ENCODE peak calls at places on chromosomes 3 and 15, in five cellular contexts. A is HCT116, W is H1, J is GM12878, M is K562. Q is an unnamed sample.

GRCh38 chr3:122598556-122598955 is 21.1 kb downstream of the PARP15 start:
- DNase-seq in A (no peak), W (no peak), J (no peak), M (no peak), Q (no peak)

GRCh38 chr3:43817825-43818224 is 127.1 kb downstream of the ABHD5 start:
- DNase-seq in A (no peak), W (no peak), J (no peak), M (no peak), Q (no peak)

GRCh38 chr15:23642413-23643044 is 5.1 kb downstream of the MAGEL2 start:
- DNase-seq in A (peak), W (peak), J (no peak), M (peak), Q (peak)

GRCh38 chr15:42716626-42717025 is 20.3 kb downstream of the CDAN1 start:
- DNase-seq in A (no peak), W (no peak), J (no peak), M (no peak), Q (no peak)

GRCh38 chr3:170267793-170268192 is 45.6 kb downstream of the PRKCI start:
- DNase-seq in A (no peak), W (no peak), J (no peak), M (no peak), Q (no peak)

GRCh38 chr15:49860101-49860500 is 239.3 kb downstream of the DTWD1 start:
- DNase-seq in A (no peak), W (no peak), J (no peak), M (no peak), Q (no peak)

GRCh38 chr3:123315271-123315595 is 113.5 kb downstream of the SEC22A start:
- DNase-seq in A (no peak), W (peak), J (no peak), M (no peak), Q (no peak)

GRCh38 chr15:87736401-87736800 is 520.1 kb downstream of the NTRK3 start:
- DNase-seq in A (no peak), W (no peak), J (no peak), M (no peak), Q (no peak)

GRCh38 chr15:65821070-65821469 is 29.0 kb upstream of the DENND4A start:
- DNase-seq in A (no peak), W (no peak), J (no peak), M (no peak), Q (no peak)

GRCh38 chr3:125110016-125110875 is 54.4 kb upstream of the HEG1 start:
- DNase-seq in A (peak), W (peak), J (no peak), M (no peak), Q (no peak)

GRCh38 chr15:95994418-95994817 is 336.1 kb upstream of the NR2F2 start:
- DNase-seq in A (no peak), W (no peak), J (no peak), M (no peak), Q (no peak)

GRCh38 chr3:159923961-159924360 is 64.7 kb upstream of the IL12A start:
- DNase-seq in A (no peak), W (no peak), J (no peak), M (no peak), Q (no peak)

GRCh38 chr3:47781326-47781684 is 388 bp downstream of the SMARCC1 start:
- DNase-seq in A (no peak), W (peak), J (no peak), M (peak), Q (no peak)

GRCh38 chr3:6994081-6994668 is 133.3 kb downstream of the GRM7 start:
- DNase-seq in A (peak), W (no peak), J (no peak), M (peak), Q (peak)

GRCh38 chr3:119631529-119631928 is 28.9 kb downstream of the POPDC2 start:
- DNase-seq in A (no peak), W (no peak), J (no peak), M (no peak), Q (no peak)

GRCh38 chr3:101567528-101568317 is 6.1 kb downstream of the TRMT10C start:
- DNase-seq in A (no peak), W (no peak), J (no peak), M (no peak), Q (no peak)

GRCh38 chr3:98367464-98368246 is 14.0 kb downstream of the OR5K4 start:
- DNase-seq in A (no peak), W (no peak), J (no peak), M (no peak), Q (no peak)

GRCh38 chr3:36175916-36176461 is 204.3 kb upstream of the STAC start:
- DNase-seq in A (no peak), W (no peak), J (no peak), M (no peak), Q (no peak)

GRCh38 chr15:68650901-68651709 is 72.3 kb downstream of the CORO2B start:
- DNase-seq in A (peak), W (peak), J (no peak), M (peak), Q (no peak)

GRCh38 chr3:184177331-184177731 is 2.7 kb downstream of the AP2M1 start:
- DNase-seq in A (no peak), W (no peak), J (no peak), M (no peak), Q (no peak)

GRCh38 chr15:67107014-67107812 is 41.8 kb downstream of the SMAD3 start:
- DNase-seq in A (peak), W (no peak), J (no peak), M (peak), Q (no peak)

GRCh38 chr3:124714218-124714853 is 15.9 kb upstream of the UMPS start:
- DNase-seq in A (no peak), W (no peak), J (no peak), M (no peak), Q (no peak)

GRCh38 chr15:45549831-45550230 is 27.3 kb upstream of the SLC30A4 start:
- DNase-seq in A (no peak), W (no peak), J (no peak), M (no peak), Q (no peak)

GRCh38 chr15:79257454-79257853 is 25.1 kb upstream of the ANKRD34C start:
- DNase-seq in A (no peak), W (no peak), J (no peak), M (peak), Q (peak)

GRCh38 chr3:138442433-138442832 is 8.0 kb downstream of the ESYT3 start:
- DNase-seq in A (peak), W (no peak), J (no peak), M (peak), Q (no peak)

GRCh38 chr15:26635105-26635504 is 137.8 kb downstream of the GABRB3 start:
- DNase-seq in A (no peak), W (no peak), J (no peak), M (no peak), Q (no peak)

GRCh38 chr3:151003024-151003771 is 30.7 kb upstream of the CLRN1 start:
- DNase-seq in A (no peak), W (no peak), J (no peak), M (no peak), Q (no peak)

GRCh38 chr3:117510396-117510795 is 800.8 kb downstream of the TUSC7 start:
- DNase-seq in A (no peak), W (no peak), J (no peak), M (no peak), Q (no peak)

GRCh38 chr3:125591116-125591755 is 4.1 kb downstream of the OSBPL11 start:
- DNase-seq in A (no peak), W (no peak), J (no peak), M (no peak), Q (no peak)

GRCh38 chr3:197801801-197802504 is 10.9 kb downstream of the LRCH3 start:
- DNase-seq in A (no peak), W (no peak), J (peak), M (peak), Q (peak)
- TF ChIP-seq JUND in A (no peak), W (no peak), J (no peak), M (no peak), Q (no peak)

DNA sequence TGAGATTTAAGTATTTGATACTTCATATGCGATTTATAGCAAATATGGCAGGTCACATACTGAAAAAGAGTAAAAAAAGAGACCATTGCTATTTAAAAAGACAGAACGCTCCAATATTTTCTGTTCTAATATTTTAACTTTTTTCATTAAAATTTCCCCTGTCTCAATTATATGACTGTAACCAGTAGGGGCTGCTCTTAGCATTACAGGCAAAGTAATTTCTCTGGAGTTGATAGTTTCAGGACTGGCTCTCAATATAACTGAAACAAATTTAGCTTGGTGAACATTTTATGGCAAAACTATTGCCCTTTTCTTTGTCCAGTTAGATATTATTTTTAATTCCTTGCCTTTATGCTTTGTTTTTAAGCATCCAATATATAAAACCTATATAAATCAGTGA is 286.3 kb upstream of the ROBO2 start:
- DNase-seq in A (no peak), W (no peak), J (no peak), M (no peak), Q (no peak)
- TF ChIP-seq JUND in A (no peak), W (no peak), J (no peak), M (no peak), Q (no peak)

GRCh38 chr3:18751514-18751913 is 326.4 kb upstream of the SATB1 start:
- DNase-seq in A (no peak), W (no peak), J (no peak), M (no peak), Q (no peak)
- TF ChIP-seq JUND in A (no peak), W (no peak), J (no peak), M (no peak), Q (no peak)

GRCh38 chr3:59480486-59480995 is 430.7 kb upstream of the CFAP20DC start:
- DNase-seq in A (no peak), W (no peak), J (peak), M (no peak), Q (no peak)

GRCh38 chr3:59482001-59482400 is 432.2 kb upstream of the CFAP20DC start:
- DNase-seq in A (no peak), W (no peak), J (no peak), M (no peak), Q (peak)

GRCh38 chr3:59482684-59483083 is 432.9 kb upstream of the CFAP20DC start:
- DNase-seq in A (no peak), W (no peak), J (no peak), M (no peak), Q (no peak)

GRCh38 chr3:59486468-59486964 is 436.7 kb upstream of the CFAP20DC start:
- DNase-seq in A (no peak), W (no peak), J (no peak), M (no peak), Q (no peak)

DNA sequence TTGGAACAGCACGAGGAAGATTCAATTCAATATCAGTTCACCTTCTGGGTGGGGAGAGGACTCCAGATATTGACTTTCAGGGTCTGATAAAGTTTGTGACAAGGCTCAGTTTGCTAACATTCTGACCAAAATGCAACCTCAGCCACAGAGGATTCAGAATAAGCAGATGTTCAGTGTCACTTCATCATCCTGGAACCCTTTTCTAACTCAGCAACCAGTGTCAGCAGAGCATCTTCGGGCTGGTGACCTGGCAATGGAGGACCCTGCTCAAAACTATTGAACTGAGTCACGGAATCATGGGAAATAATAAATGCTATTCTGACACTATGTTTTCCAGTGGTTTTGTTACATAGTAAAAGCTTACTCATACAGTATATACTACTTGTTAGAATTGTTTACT is 433.4 kb upstream of the CFAP20DC start:
- DNase-seq in A (no peak), W (no peak), J (no peak), M (no peak), Q (no peak)
- TF ChIP-seq JUND in A (no peak), W (no peak), J (no peak), M (no peak), Q (no peak)

DNA sequence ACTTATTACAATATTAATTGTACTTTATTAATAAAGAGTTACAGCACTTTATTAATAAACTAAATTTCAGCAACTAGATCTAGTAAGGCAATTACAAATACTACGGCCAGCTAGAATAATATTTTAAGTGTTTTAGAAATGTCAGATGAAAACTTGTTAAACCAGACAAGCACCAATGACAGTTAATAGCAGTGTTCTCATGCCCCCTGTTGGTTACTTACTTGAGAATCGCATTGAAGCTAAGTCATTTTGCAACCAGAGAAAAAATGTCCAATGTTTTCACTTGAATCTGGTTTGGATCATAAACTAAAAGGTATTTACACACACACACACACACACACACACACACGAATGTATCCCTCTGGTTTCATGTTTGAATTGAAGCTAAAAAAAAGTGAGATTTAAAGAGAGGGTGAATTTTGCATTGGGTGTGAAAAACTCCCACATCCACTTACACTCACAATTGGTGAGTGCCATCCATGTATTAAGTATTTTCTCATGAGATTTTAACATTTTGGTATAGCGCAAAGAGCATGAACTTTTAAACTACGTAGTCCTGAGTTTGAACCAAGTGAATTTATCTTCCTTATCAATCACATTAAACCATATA is 347.7 kb downstream of the ZBBX start:
- DNase-seq in A (peak), W (no peak), J (no peak), M (peak), Q (peak)
- TF ChIP-seq JUND in A (no peak), W (no peak), J (no peak), M (no peak), Q (no peak)

DNA sequence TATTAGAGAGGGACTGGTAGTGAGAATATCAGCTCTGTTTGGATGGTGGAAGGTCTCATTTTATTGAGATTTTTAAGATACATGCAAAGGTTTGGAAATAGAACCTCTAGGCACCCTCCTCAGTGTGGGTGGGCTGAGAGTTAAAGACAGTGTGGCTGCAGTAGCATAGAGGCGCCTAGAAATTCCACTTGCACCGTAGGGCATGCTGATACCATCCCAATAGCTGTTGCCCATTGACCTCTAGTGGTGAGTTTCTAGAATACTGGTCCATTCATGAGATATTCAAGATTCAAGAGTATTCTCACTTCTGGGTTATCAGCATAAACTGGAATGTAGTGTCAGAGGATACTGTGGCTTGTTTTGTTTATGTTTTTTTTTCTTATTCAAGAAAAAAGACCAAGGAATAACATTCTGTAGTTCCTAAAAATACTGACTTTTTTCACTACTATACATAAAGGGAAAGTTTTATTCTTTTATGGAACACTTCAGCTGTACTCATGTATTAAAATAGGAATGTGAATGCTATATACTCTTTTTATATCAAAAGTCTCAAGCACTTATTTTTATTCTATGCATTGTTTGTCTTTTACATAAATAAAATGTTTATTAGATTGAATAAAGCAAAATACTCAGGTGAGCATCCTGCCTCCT is 87.2 kb downstream of the TGFBR2 start:
- DNase-seq in A (peak), W (no peak), J (peak), M (peak), Q (peak)
- TF ChIP-seq JUND in A (no peak), W (no peak), J (no peak), M (no peak), Q (no peak)

GRCh38 chr3:13379191-13379830 is 40.8 kb downstream of the NUP210 start:
- DNase-seq in A (no peak), W (no peak), J (no peak), M (no peak), Q (no peak)
- TF ChIP-seq JUND in A (no peak), W (no peak), J (no peak), M (no peak), Q (no peak)

DNA sequence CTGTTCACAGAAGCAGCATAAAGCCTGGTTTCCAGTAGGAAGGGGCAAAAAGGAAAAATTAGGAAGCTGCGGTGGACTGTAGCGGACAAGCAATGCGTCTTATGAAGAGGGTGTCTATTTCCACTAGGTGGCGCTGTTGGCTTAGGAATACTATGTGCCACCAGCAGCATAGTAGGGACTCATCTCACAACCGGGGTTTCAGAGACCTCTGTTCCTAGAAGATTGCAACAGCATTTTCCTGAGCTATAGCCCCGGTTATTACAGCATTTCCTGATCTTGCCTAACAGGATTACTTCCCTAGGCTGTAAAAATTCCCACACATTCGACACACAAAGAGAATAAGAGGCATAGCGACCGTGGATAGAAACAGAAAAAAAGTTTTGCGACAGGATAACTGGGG is 683.0 kb downstream of the TBL1XR1 start:
- DNase-seq in A (peak), W (peak), J (no peak), M (peak), Q (peak)
- TF ChIP-seq JUND in A (no peak), W (no peak), J (no peak), M (no peak), Q (no peak)

DNA sequence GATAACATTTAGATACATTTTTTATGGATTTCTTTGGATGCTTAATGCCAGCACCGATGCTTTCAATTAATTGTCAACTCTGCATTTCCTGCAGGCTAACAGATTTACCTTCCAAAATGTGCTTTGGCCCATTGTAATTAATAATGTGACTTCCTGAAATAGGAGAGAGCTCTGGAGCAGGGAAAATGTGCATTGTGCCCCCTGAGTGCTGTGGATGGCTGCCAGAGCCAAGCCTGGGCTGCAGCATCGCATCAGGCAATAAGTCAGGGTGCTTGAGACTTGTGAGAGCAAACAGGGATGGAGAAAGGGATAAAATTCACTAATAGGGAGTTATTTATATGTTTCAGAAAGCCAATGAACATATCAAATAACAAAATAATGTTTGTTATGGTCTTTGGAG is 133.8 kb downstream of the MOBP start:
- DNase-seq in A (no peak), W (no peak), J (no peak), M (no peak), Q (no peak)
- TF ChIP-seq JUND in A (no peak), W (no peak), J (no peak), M (no peak), Q (no peak)